ENCODE peak calls at places on chromosomes 13 and 19, in ten cellular contexts. Y is left colon; C is Jurkat, Clone E6-1; M is head of caudate nucleus; P is AG04449; A is NAMALWA; U is left lung; D is mesenchymal stem cell; B is HTR-8/SVneo; L is stimulated activated effector memory CD8-positive, alpha-beta T cell treated with anti-CD3 and anti-CD28 coated beads, Interleukin-12 subunit alpha, Interleukin-12 subunit beta, amount 100 ng/mL, for 72 hours. W is an unnamed sample.

GRCh38 chr19:50051964-50052363 is 26.2 kb downstream of the ZNF473 start:
- DNase-seq in Y (no peak), C (no peak), M (no peak), P (no peak), A (no peak), U (no peak), D (no peak), B (no peak), L (no peak), W (no peak)

GRCh38 chr13:77696006-77696862 is 1.3 kb upstream of the SLAIN1 start:
- DNase-seq in Y (no peak), C (peak), M (peak), P (no peak), A (peak), U (no peak), D (no peak), B (no peak), L (no peak), W (peak)

GRCh38 chr13:28707629-28708427 is 10.9 kb downstream of the SLC46A3 start:
- DNase-seq in Y (no peak), C (no peak), M (no peak), P (peak), A (peak), U (no peak), D (peak), B (no peak), L (no peak), W (peak)

GRCh38 chr19:18051887-18052286 is 34.8 kb downstream of the IL12RB1 start:
- DNase-seq in Y (no peak), C (no peak), M (no peak), P (no peak), A (no peak), U (no peak), D (no peak), B (no peak), L (no peak), W (no peak)

GRCh38 chr19:56671613-56671994 is at the start of gene ZNF835:
- DNase-seq in Y (peak), C (no peak), M (peak), P (no peak), A (no peak), U (peak), D (no peak), B (peak), L (peak), W (no peak)

GRCh38 chr19:44585371-44586141 is 27.8 kb upstream of the IGSF23 start:
- DNase-seq in Y (no peak), C (no peak), M (no peak), P (no peak), A (no peak), U (no peak), D (no peak), B (no peak), L (no peak), W (no peak)

GRCh38 chr13:91167706-91168459 is 179.6 kb upstream of the MIR17HG start:
- DNase-seq in Y (no peak), C (no peak), M (no peak), P (no peak), A (no peak), U (no peak), D (no peak), B (no peak), L (no peak), W (no peak)

GRCh38 chr19:50427997-50428425 is 4.7 kb upstream of the MYBPC2 start:
- DNase-seq in Y (peak), C (no peak), M (peak), P (peak), A (no peak), U (peak), D (peak), B (no peak), L (no peak), W (peak)

GRCh38 chr13:73230714-73231113 is 171.9 kb downstream of the KLF5 start:
- DNase-seq in Y (no peak), C (peak), M (no peak), P (no peak), A (no peak), U (no peak), D (no peak), B (no peak), L (no peak), W (no peak)

GRCh38 chr13:101514695-101515275 is 62.3 kb downstream of the ITGBL1 start:
- DNase-seq in Y (peak), C (peak), M (peak), P (no peak), A (peak), U (no peak), D (peak), B (no peak), L (no peak), W (peak)

GRCh38 chr13:44296856-44297255 is 76.8 kb upstream of the SERP2 start:
- DNase-seq in Y (no peak), C (no peak), M (peak), P (no peak), A (no peak), U (no peak), D (no peak), B (no peak), L (no peak), W (no peak)

GRCh38 chr13:94305934-94306333 is 173.5 kb downstream of the DCT start:
- DNase-seq in Y (no peak), C (no peak), M (no peak), P (no peak), A (no peak), U (no peak), D (peak), B (no peak), L (no peak), W (no peak)

GRCh38 chr19:13120817-13121216 is 2.8 kb downstream of the NACC1 start:
- DNase-seq in Y (no peak), C (no peak), M (no peak), P (no peak), A (no peak), U (no peak), D (peak), B (no peak), L (no peak), W (no peak)

GRCh38 chr13:81377926-81378325 is 1037.0 kb upstream of the SPRY2 start:
- DNase-seq in Y (no peak), C (no peak), M (no peak), P (no peak), A (no peak), U (no peak), D (no peak), B (no peak), L (no peak), W (no peak)

GRCh38 chr13:64662887-64663593 is 2567.1 kb downstream of the PCDH9 start:
- DNase-seq in Y (no peak), C (no peak), M (no peak), P (no peak), A (no peak), U (no peak), D (no peak), B (no peak), L (no peak), W (no peak)

GRCh38 chr19:43596842-43597461 is 557 bp downstream of the ZNF576 start:
- DNase-seq in Y (no peak), C (no peak), M (no peak), P (no peak), A (peak), U (no peak), D (peak), B (no peak), L (peak), W (peak)

GRCh38 chr19:44759083-44759804 is 10.7 kb downstream of the BCL3 start:
- DNase-seq in Y (peak), C (no peak), M (no peak), P (no peak), A (no peak), U (peak), D (no peak), B (no peak), L (no peak), W (no peak)

GRCh38 chr19:56877069-56877715 is 36.7 kb upstream of the PEG3 start:
- DNase-seq in Y (no peak), C (no peak), M (no peak), P (no peak), A (no peak), U (no peak), D (no peak), B (no peak), L (no peak), W (no peak)

GRCh38 chr19:50693064-50693975 is 26.3 kb downstream of the SHANK1 start:
- DNase-seq in Y (no peak), C (no peak), M (no peak), P (no peak), A (no peak), U (no peak), D (no peak), B (no peak), L (no peak), W (no peak)

GRCh38 chr13:29454931-29455481 is 140.5 kb downstream of the SLC7A1 start:
- DNase-seq in Y (no peak), C (no peak), M (no peak), P (no peak), A (peak), U (no peak), D (peak), B (no peak), L (no peak), W (peak)

GRCh38 chr19:12664406-12665280 is 1.9 kb downstream of the MAN2B1 start:
- DNase-seq in Y (peak), C (no peak), M (no peak), P (no peak), A (peak), U (no peak), D (no peak), B (no peak), L (no peak), W (peak)